ENCODE peak calls at places on chromosome 15, in six cellular contexts. One of them, this sample, is unnamed.

GRCh38 chr15:78650022-78650421 is 9.0 kb upstream of the CHRNB4 start:
- DNase-seq in natural killer cell: no peak
- DNase-seq in right lobe of liver: no peak
- DNase-seq in tibial artery: no peak
- DNase-seq in brain microvascular endothelial cell: no peak
- DNase-seq in AG10803: no peak
- DNase-seq in this sample: no peak

GRCh38 chr15:31326729-31327673 is at the start of gene KLF13:
- DNase-seq in right lobe of liver: no peak
- DNase-seq in brain microvascular endothelial cell: peak
- DNase-seq in tibial artery: peak
- DNase-seq in AG10803: peak
- DNase-seq in natural killer cell: no peak
- DNase-seq in this sample: no peak

GRCh38 chr15:51776952-51777574 is 25.7 kb downstream of the TMOD2 start:
- DNase-seq in natural killer cell: peak
- DNase-seq in right lobe of liver: peak
- DNase-seq in tibial artery: peak
- DNase-seq in AG10803: peak
- DNase-seq in brain microvascular endothelial cell: peak
- DNase-seq in this sample: peak

GRCh38 chr15:64163662-64164362 is 990 bp upstream of the PPIB start:
- DNase-seq in AG10803: no peak
- DNase-seq in tibial artery: peak
- DNase-seq in natural killer cell: no peak
- DNase-seq in brain microvascular endothelial cell: no peak
- DNase-seq in right lobe of liver: no peak
- DNase-seq in this sample: no peak

GRCh38 chr15:51731549-51732267 is 5.7 kb downstream of the LYSMD2 start:
- DNase-seq in tibial artery: no peak
- DNase-seq in natural killer cell: peak
- DNase-seq in brain microvascular endothelial cell: peak
- DNase-seq in AG10803: no peak
- DNase-seq in right lobe of liver: no peak
- DNase-seq in this sample: no peak

GRCh38 chr15:51634591-51635198 is 12.1 kb upstream of the DMXL2 start:
- DNase-seq in natural killer cell: no peak
- DNase-seq in brain microvascular endothelial cell: no peak
- DNase-seq in tibial artery: no peak
- DNase-seq in AG10803: no peak
- DNase-seq in right lobe of liver: no peak
- DNase-seq in this sample: no peak

GRCh38 chr15:89833966-89834365 is 19.3 kb upstream of the ANPEP start:
- DNase-seq in natural killer cell: no peak
- DNase-seq in tibial artery: no peak
- DNase-seq in brain microvascular endothelial cell: no peak
- DNase-seq in AG10803: no peak
- DNase-seq in right lobe of liver: no peak
- DNase-seq in this sample: no peak

GRCh38 chr15:60423540-60423939 is 25.8 kb upstream of the ANXA2 start:
- DNase-seq in AG10803: peak
- DNase-seq in tibial artery: no peak
- DNase-seq in right lobe of liver: no peak
- DNase-seq in natural killer cell: no peak
- DNase-seq in brain microvascular endothelial cell: peak
- DNase-seq in this sample: no peak

GRCh38 chr15:98738689-98739411 is 90.5 kb downstream of the IGF1R start:
- DNase-seq in natural killer cell: no peak
- DNase-seq in AG10803: no peak
- DNase-seq in brain microvascular endothelial cell: no peak
- DNase-seq in tibial artery: no peak
- DNase-seq in right lobe of liver: no peak
- DNase-seq in this sample: no peak

GRCh38 chr15:36844453-36845094 is 255.8 kb downstream of the MEIS2 start:
- DNase-seq in brain microvascular endothelial cell: no peak
- DNase-seq in natural killer cell: no peak
- DNase-seq in tibial artery: no peak
- DNase-seq in right lobe of liver: no peak
- DNase-seq in AG10803: peak
- DNase-seq in this sample: no peak

GRCh38 chr15:69095280-69095679 is 65.2 kb upstream of the GLCE start:
- DNase-seq in right lobe of liver: no peak
- DNase-seq in brain microvascular endothelial cell: no peak
- DNase-seq in AG10803: no peak
- DNase-seq in natural killer cell: no peak
- DNase-seq in tibial artery: no peak
- DNase-seq in this sample: no peak

GRCh38 chr15:83248151-83248851 is 36.2 kb downstream of the BNC1 start:
- DNase-seq in tibial artery: no peak
- DNase-seq in right lobe of liver: no peak
- DNase-seq in brain microvascular endothelial cell: peak
- DNase-seq in AG10803: peak
- DNase-seq in natural killer cell: no peak
- DNase-seq in this sample: no peak

GRCh38 chr15:68333775-68334470 is 56.4 kb downstream of the FEM1B start:
- DNase-seq in brain microvascular endothelial cell: peak
- DNase-seq in tibial artery: peak
- DNase-seq in natural killer cell: no peak
- DNase-seq in right lobe of liver: no peak
- DNase-seq in AG10803: peak
- DNase-seq in this sample: no peak

GRCh38 chr15:64693134-64693533 is 82.3 kb downstream of the RBPMS2 start:
- DNase-seq in right lobe of liver: peak
- DNase-seq in brain microvascular endothelial cell: peak
- DNase-seq in natural killer cell: no peak
- DNase-seq in tibial artery: peak
- DNase-seq in AG10803: peak
- DNase-seq in this sample: no peak

GRCh38 chr15:79595995-79596622 is 164.0 kb downstream of the MINAR1 start:
- DNase-seq in AG10803: peak
- DNase-seq in natural killer cell: no peak
- DNase-seq in tibial artery: no peak
- DNase-seq in brain microvascular endothelial cell: peak
- DNase-seq in right lobe of liver: peak
- DNase-seq in this sample: peak

GRCh38 chr15:88932875-88933330 is 19.7 kb upstream of the MFGE8 start:
- DNase-seq in natural killer cell: no peak
- DNase-seq in brain microvascular endothelial cell: no peak
- DNase-seq in tibial artery: no peak
- DNase-seq in right lobe of liver: no peak
- DNase-seq in AG10803: no peak
- DNase-seq in this sample: no peak

GRCh38 chr15:94734460-94734859 is 503.1 kb downstream of the MCTP2 start:
- DNase-seq in brain microvascular endothelial cell: no peak
- DNase-seq in tibial artery: no peak
- DNase-seq in natural killer cell: no peak
- DNase-seq in right lobe of liver: no peak
- DNase-seq in AG10803: no peak
- DNase-seq in this sample: no peak

GRCh38 chr15:66654718-66655375 is 47.2 kb upstream of the SMAD6 start:
- DNase-seq in tibial artery: no peak
- DNase-seq in AG10803: no peak
- DNase-seq in natural killer cell: no peak
- DNase-seq in brain microvascular endothelial cell: no peak
- DNase-seq in right lobe of liver: no peak
- DNase-seq in this sample: no peak

GRCh38 chr15:94877833-94878232 is 646.5 kb downstream of the MCTP2 start:
- DNase-seq in natural killer cell: no peak
- DNase-seq in AG10803: no peak
- DNase-seq in brain microvascular endothelial cell: no peak
- DNase-seq in right lobe of liver: no peak
- DNase-seq in tibial artery: no peak
- DNase-seq in this sample: no peak

GRCh38 chr15:101045236-101045646 is 126.1 kb downstream of the LRRK1 start:
- DNase-seq in right lobe of liver: peak
- DNase-seq in AG10803: no peak
- DNase-seq in brain microvascular endothelial cell: no peak
- DNase-seq in natural killer cell: no peak
- DNase-seq in tibial artery: peak
- DNase-seq in this sample: no peak

GRCh38 chr15:52093539-52094502 is 18.8 kb downstream of the BCL2L10 start:
- DNase-seq in natural killer cell: no peak
- DNase-seq in AG10803: peak
- DNase-seq in tibial artery: peak
- DNase-seq in right lobe of liver: no peak
- DNase-seq in brain microvascular endothelial cell: peak
- DNase-seq in this sample: no peak

GRCh38 chr15:83565133-83565532 is 88.8 kb upstream of the ADAMTSL3 start:
- DNase-seq in natural killer cell: no peak
- DNase-seq in brain microvascular endothelial cell: no peak
- DNase-seq in AG10803: no peak
- DNase-seq in tibial artery: no peak
- DNase-seq in right lobe of liver: no peak
- DNase-seq in this sample: no peak

GRCh38 chr15:89888214-89888804 is 5.5 kb downstream of the AP3S2 start:
- DNase-seq in natural killer cell: no peak
- DNase-seq in right lobe of liver: no peak
- DNase-seq in AG10803: peak
- DNase-seq in tibial artery: no peak
- DNase-seq in brain microvascular endothelial cell: peak
- DNase-seq in this sample: no peak

GRCh38 chr15:65580287-65580686 is 30.6 kb downstream of the INTS14 start:
- DNase-seq in AG10803: peak
- DNase-seq in tibial artery: no peak
- DNase-seq in right lobe of liver: no peak
- DNase-seq in natural killer cell: no peak
- DNase-seq in brain microvascular endothelial cell: peak
- DNase-seq in this sample: peak

GRCh38 chr15:101138086-101138660 is 113.7 kb downstream of the CHSY1 start:
- DNase-seq in tibial artery: no peak
- DNase-seq in right lobe of liver: no peak
- DNase-seq in natural killer cell: no peak
- DNase-seq in brain microvascular endothelial cell: no peak
- DNase-seq in AG10803: no peak
- DNase-seq in this sample: no peak

DNA sequence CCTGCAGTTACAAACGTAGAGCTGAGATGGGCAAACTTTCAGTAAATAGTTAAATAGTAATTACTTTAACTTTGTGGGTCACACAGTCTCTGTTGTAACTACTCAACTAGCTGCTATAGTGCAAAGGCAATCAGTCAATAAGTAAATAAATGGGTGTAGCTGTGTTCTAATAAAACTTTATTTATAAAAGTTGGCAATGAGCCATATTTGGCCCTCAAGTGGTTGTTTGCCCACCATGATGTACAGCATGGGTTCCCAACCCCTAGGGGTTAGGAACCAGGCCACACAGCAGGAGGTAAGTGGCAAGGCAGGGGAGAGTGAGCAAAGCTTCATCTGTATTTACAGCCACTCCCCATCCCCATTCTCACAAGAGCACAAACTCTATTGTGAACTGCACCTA is 44.9 kb upstream of the CHRM5 start:
- DNase-seq in AG10803: no peak
- DNase-seq in natural killer cell: no peak
- DNase-seq in brain microvascular endothelial cell: no peak
- DNase-seq in tibial artery: no peak
- DNase-seq in right lobe of liver: no peak
- DNase-seq in this sample: no peak
- TF ChIP-seq CTCF in AG10803: no peak
- TF ChIP-seq CTCF in natural killer cell: no peak
- TF ChIP-seq CTCF in brain microvascular endothelial cell: no peak
- TF ChIP-seq CTCF in tibial artery: no peak
- TF ChIP-seq CTCF in right lobe of liver: no peak
- TF ChIP-seq CTCF in this sample: no peak

GRCh38 chr15:99958426-99959097 is 225.3 kb upstream of the LYSMD4 start:
- DNase-seq in natural killer cell: no peak
- DNase-seq in tibial artery: no peak
- DNase-seq in brain microvascular endothelial cell: no peak
- DNase-seq in right lobe of liver: no peak
- DNase-seq in AG10803: no peak
- DNase-seq in this sample: no peak
- TF ChIP-seq CTCF in natural killer cell: no peak
- TF ChIP-seq CTCF in tibial artery: no peak
- TF ChIP-seq CTCF in brain microvascular endothelial cell: no peak
- TF ChIP-seq CTCF in right lobe of liver: no peak
- TF ChIP-seq CTCF in AG10803: no peak
- TF ChIP-seq CTCF in this sample: no peak

GRCh38 chr15:70584441-70584837 is 178.9 kb downstream of the UACA start:
- DNase-seq in natural killer cell: no peak
- DNase-seq in AG10803: no peak
- DNase-seq in brain microvascular endothelial cell: no peak
- DNase-seq in right lobe of liver: peak
- DNase-seq in tibial artery: no peak
- DNase-seq in this sample: no peak

GRCh38 chr15:70586241-70586640 is 177.1 kb downstream of the UACA start:
- DNase-seq in right lobe of liver: peak
- DNase-seq in natural killer cell: no peak
- DNase-seq in AG10803: no peak
- DNase-seq in tibial artery: no peak
- DNase-seq in brain microvascular endothelial cell: no peak
- DNase-seq in this sample: no peak

GRCh38 chr15:70585707-70586034 is 177.7 kb downstream of the UACA start:
- DNase-seq in brain microvascular endothelial cell: no peak
- DNase-seq in right lobe of liver: peak
- DNase-seq in tibial artery: no peak
- DNase-seq in AG10803: no peak
- DNase-seq in natural killer cell: no peak
- DNase-seq in this sample: no peak

GRCh38 chr15:70582143-70582945 is 181.0 kb downstream of the UACA start:
- DNase-seq in AG10803: peak
- DNase-seq in natural killer cell: no peak
- DNase-seq in tibial artery: no peak
- DNase-seq in right lobe of liver: peak
- DNase-seq in brain microvascular endothelial cell: peak
- DNase-seq in this sample: no peak

DNA sequence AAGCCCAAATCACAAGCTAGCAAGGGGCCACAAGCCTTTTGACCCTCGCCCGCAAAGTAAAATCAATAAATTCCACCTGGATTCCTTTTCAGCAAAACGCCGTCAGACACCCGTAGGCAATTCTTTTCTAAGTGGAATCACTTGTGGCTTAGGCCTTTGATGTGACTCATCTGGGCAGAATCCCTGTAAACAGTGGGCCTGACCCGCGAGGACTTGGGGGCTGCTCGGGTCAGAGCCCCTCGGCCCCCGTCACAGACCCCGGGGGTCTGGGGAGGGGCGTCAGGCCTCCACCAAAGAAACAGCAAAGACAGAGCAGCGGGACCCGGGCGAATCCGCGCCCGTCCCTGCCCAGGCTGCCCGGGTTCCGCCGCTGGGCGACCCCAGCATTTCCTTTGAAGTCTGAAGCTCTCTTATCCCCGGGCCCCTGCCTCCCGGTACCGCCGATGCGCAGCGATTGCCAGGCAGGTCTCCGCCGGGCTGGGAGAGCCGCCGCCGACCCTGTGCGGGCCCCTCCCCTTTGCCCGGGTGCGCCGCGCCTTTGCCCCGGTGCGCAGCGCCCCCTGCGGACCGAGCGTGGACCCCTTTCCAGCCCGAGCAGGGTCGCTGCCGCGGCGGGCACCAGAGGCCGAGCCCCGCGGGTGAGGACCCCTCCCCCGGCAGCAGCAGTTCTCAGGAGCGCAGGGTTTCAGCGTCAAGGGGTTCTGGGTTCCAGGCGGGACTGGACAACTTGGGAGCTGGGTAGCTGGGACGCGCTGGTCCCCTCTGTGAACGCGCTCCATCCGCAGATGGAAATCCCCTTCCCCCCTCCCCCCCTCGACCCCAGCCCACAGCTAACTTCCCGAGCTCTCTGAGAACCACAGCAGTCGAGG is 178.3 kb downstream of the UACA start:
- DNase-seq in tibial artery: no peak
- DNase-seq in AG10803: peak
- DNase-seq in natural killer cell: no peak
- DNase-seq in brain microvascular endothelial cell: no peak
- DNase-seq in right lobe of liver: peak
- DNase-seq in this sample: peak
- TF ChIP-seq CTCF in tibial artery: peak
- TF ChIP-seq CTCF in AG10803: peak
- TF ChIP-seq CTCF in natural killer cell: no peak
- TF ChIP-seq CTCF in brain microvascular endothelial cell: peak
- TF ChIP-seq CTCF in right lobe of liver: peak
- TF ChIP-seq CTCF in this sample: peak

GRCh38 chr15:57743424-57743823 is 36.9 kb downstream of the POLR2M start:
- DNase-seq in brain microvascular endothelial cell: no peak
- DNase-seq in right lobe of liver: no peak
- DNase-seq in natural killer cell: no peak
- DNase-seq in tibial artery: no peak
- DNase-seq in AG10803: no peak
- DNase-seq in this sample: no peak
- TF ChIP-seq CTCF in brain microvascular endothelial cell: peak
- TF ChIP-seq CTCF in right lobe of liver: no peak
- TF ChIP-seq CTCF in natural killer cell: no peak
- TF ChIP-seq CTCF in tibial artery: no peak
- TF ChIP-seq CTCF in AG10803: peak
- TF ChIP-seq CTCF in this sample: peak

This sample was measured in D721Med.